ENCODE peak calls at places on chromosomes 16 and 17, in five cellular contexts. E is HepG2, R is transverse colon, N is SK-N-SH, G is suprapubic skin. K is an unnamed sample.

GRCh38 chr17:64418506-64419339 is 28.1 kb upstream of the PECAM1 start:
- DNase-seq in E (peak; percentile 67), R (no peak), N (peak; percentile 77), G (no peak), K (no peak)

GRCh38 chr16:52577130-52577706 is 30.3 kb upstream of the TOX3 start:
- DNase-seq in N (no peak), E (no peak), G (no peak), R (no peak), K (no peak)

GRCh38 chr17:49964539-49965521 is 4.2 kb upstream of the DLX4 start:
- DNase-seq in E (no peak), R (no peak), G (no peak), N (no peak), K (no peak)

GRCh38 chr17:66543526-66543925 is 241.1 kb downstream of the PRKCA start:
- DNase-seq in E (no peak), G (no peak), R (no peak), N (no peak), K (no peak)

GRCh38 chr17:77391668-77392375 is 251.1 kb downstream of the SEC14L1 start:
- DNase-seq in E (no peak), G (no peak), N (no peak), R (peak; percentile 62), K (no peak)

GRCh38 chr17:65000798-65001197 is 55.7 kb downstream of the GNA13 start:
- DNase-seq in N (no peak), G (no peak), E (no peak), R (no peak), K (no peak)

GRCh38 chr17:81223758-81224122 is 975 bp upstream of the CEP131 start:
- DNase-seq in G (no peak), N (no peak), R (peak; percentile 31), E (no peak), K (no peak)

GRCh38 chr17:37752482-37752881 is 7.6 kb upstream of the HNF1B start:
- DNase-seq in E (no peak), R (no peak), G (no peak), N (no peak), K (no peak)

GRCh38 chr16:75433732-75434413 is 570 bp upstream of the CFDP1 start:
- DNase-seq in R (peak; percentile 74), G (peak; percentile 81), N (peak; percentile 68), E (peak; percentile 93), K (peak; percentile 71)

GRCh38 chr16:78676351-78676750 is 576.9 kb downstream of the WWOX start:
- DNase-seq in E (no peak), R (no peak), N (no peak), G (no peak), K (no peak)

GRCh38 chr16:9195301-9195700 is 103.9 kb downstream of the HAPSTR1 start:
- DNase-seq in N (no peak), R (no peak), G (no peak), E (no peak), K (no peak)
- TF ChIP-seq EP300 in N (no peak), R (no peak), G (no peak), E (no peak), K (no peak)

GRCh38 chr17:2595200-2595599 is 1.7 kb downstream of the PAFAH1B1 start:
- DNase-seq in G (no peak), E (no peak), N (no peak), R (no peak), K (no peak)
- H3K4me1 ChIP-seq in G (peaks cover 56% of the 10 kb centered on the region), E (peaks cover 54% of the 10 kb centered on the region), N (peaks cover 4% of the 10 kb centered on the region), R (peaks cover 53% of the 10 kb centered on the region), K (peaks cover 63% of the 10 kb centered on the region)

DNA sequence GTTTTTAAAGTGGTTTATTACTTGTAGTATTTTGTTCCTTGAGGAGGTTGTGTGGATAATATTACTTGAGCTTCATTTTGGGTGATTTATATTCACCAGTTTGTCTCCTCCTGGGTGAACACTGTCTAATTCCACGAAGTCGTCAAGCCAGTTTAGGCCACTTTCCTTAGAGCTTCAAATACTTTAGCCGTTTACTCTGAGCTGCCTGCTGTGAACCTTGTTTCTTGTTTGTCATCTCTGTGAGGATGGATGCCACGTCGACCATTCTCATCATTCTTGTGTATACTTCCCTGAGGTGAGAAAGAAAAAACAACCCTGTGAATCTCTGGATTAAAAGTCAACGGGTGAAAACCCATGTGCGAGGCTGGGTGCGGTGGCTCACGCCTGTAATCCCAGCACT is 9.0 kb downstream of the KRT24 start:
- DNase-seq in G (no peak), N (no peak), E (no peak), R (no peak), K (no peak)
- TF ChIP-seq POLR2AphosphoS5 in G (no peak), N (no peak), E (no peak), R (no peak), K (no peak)

GRCh38 chr17:72385482-72385881 is 264.7 kb downstream of the SOX9 start:
- DNase-seq in N (no peak), E (no peak), R (no peak), G (no peak), K (no peak)
- TF ChIP-seq EP300 in N (no peak), E (no peak), R (no peak), G (no peak), K (no peak)

DNA sequence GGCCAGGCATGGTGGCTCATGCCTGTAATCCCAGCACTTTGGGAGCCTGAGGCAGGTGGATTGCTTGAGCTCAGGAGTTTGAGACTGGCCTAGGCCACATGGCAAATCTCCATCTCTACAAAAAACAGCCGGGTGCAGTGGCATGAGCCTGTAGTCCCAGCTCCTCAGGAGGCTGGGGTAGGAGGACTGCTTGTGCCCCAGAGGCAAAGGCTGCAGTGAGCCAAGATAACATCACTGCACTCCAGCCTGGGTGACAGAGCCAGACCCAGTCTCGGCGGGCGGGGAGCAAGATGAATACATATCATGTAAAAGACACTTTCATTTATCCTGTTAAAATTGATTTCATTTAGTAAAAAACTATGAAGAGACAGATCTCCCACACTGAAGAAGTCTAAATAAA is 54.6 kb downstream of the CREBBP start:
- DNase-seq in E (no peak), R (no peak), N (no peak), G (no peak), K (no peak)
- H3K4me1 ChIP-seq in E (peaks cover 25% of the 10 kb centered on the region), R (peaks cover 27% of the 10 kb centered on the region), N (peaks cover 32% of the 10 kb centered on the region), G (peaks cover 46% of the 10 kb centered on the region), K (peaks cover 98% of the 10 kb centered on the region)

GRCh38 chr17:3532859-3533142 is 24.8 kb downstream of the TRPV3 start:
- DNase-seq in E (no peak), R (no peak), N (no peak), G (no peak), K (no peak)

GRCh38 chr17:3533752-3534151 is 23.9 kb downstream of the TRPV3 start:
- DNase-seq in E (no peak), G (no peak), R (no peak), N (no peak), K (no peak)

GRCh38 chr17:3534881-3535252 is 22.7 kb downstream of the TRPV3 start:
- DNase-seq in E (no peak), G (no peak), N (no peak), R (no peak), K (no peak)

GRCh38 chr17:3536736-3537135 is 20.9 kb downstream of the TRPV3 start:
- DNase-seq in R (no peak), N (no peak), E (no peak), G (no peak), K (no peak)

GRCh38 chr17:3535253-3535995 is 22.2 kb downstream of the TRPV3 start:
- DNase-seq in E (no peak), G (no peak), R (peak; percentile 57), N (peak; percentile 88), K (peak; percentile 50)
- TF ChIP-seq POLR2AphosphoS5 in E (no peak), G (no peak), R (no peak), N (no peak), K (no peak)

GRCh38 chr17:35242805-35243458 is at the start of gene SLFN5:
- DNase-seq in N (peak; percentile 56), R (peak; percentile 96), E (peak; percentile 68), G (peak; percentile 98), K (peak; percentile 97)

GRCh38 chr17:35245196-35245486 is 2.3 kb downstream of the SLFN5 start:
- DNase-seq in N (no peak), E (no peak), G (no peak), R (no peak), K (no peak)

GRCh38 chr17:35244345-35245195 is 1.7 kb downstream of the SLFN5 start:
- DNase-seq in G (peak; percentile 90), R (peak; percentile 68), N (peak; percentile 14), E (peak; percentile 6), K (peak; percentile 66)

GRCh38 chr17:35242158-35242804 is 591 bp upstream of the SLFN5 start:
- DNase-seq in G (peak; percentile 85), N (peak; percentile 41), R (peak; percentile 85), E (peak; percentile 53), K (peak; percentile 85)

DNA sequence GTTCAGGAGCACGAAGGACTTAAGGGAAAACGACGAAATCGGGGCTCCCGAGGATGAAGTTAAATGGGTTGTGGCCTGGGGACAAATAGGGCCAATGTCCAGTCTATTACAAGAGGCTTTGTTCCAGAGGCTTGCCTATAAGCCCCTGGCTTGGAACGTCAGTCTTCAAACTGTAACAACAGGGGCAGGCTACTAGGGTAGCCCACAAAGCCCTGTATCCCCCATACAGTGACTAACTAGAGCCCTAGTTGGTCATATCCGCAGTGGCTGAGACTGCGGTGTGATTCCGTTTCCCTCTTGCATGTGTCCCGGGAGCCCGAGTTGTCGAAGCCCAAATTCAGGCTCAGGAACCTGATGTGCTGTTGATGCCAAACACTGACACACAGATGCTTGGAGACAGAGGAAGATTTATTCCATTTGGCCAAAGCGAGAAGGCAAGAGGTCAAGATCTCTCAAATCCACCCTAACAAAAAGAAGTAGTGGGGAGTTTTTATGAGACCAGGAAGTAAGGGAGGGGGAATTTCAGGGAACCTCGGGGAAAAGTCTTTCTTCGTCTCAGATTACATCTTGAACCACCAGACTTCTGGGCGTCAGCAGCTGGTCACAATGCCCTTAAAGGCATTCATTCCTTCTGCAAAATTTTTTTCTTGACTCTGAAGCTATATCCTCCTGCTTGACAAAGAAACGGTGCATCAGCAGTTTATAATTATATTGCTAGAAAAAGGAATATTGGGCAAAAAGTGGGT is 760 bp downstream of the SLFN5 start:
- DNase-seq in G (no peak), E (no peak), R (peak; percentile 55), N (peak; percentile 12), K (peak; percentile 49)
- TF ChIP-seq EP300 in G (no peak), E (no peak), R (no peak), N (no peak), K (no peak)

GRCh38 chr16:15796885-15797284 is 59.9 kb downstream of the MYH11 start:
- DNase-seq in G (no peak), E (no peak), N (no peak), R (no peak), K (no peak)

GRCh38 chr16:15792563-15792971 is 64.3 kb downstream of the MYH11 start:
- DNase-seq in N (no peak), R (no peak), E (no peak), G (no peak), K (no peak)

GRCh38 chr16:15799851-15800495 is 56.9 kb downstream of the MYH11 start:
- DNase-seq in G (no peak), E (no peak), N (no peak), R (no peak), K (no peak)

GRCh38 chr16:15798671-15799070 is 58.2 kb downstream of the MYH11 start:
- DNase-seq in E (no peak), G (no peak), N (no peak), R (no peak), K (no peak)

GRCh38 chr16:15795615-15796014 is 61.2 kb downstream of the MYH11 start:
- DNase-seq in R (no peak), E (no peak), N (no peak), G (no peak), K (no peak)
- H3K4me1 ChIP-seq in R (no peaks in the 10 kb centered on the region), E (no peaks in the 10 kb centered on the region), N (no peaks in the 10 kb centered on the region), G (no peaks in the 10 kb centered on the region), K (peaks cover 55% of the 10 kb centered on the region)

K was measured in stomach.